ENCODE peak calls at places on chromosomes 13 and 19, in eight cellular contexts. I, Z, H, C, T, L, B and G are unnamed samples.

GRCh38 chr13:37869756-37870488 is at the start of gene TRPC4:
- DNase-seq in I (peak), Z (no peak), H (peak), C (no peak), T (no peak), L (peak), B (peak), G (no peak)

GRCh38 chr19:50178859-50179537 is 15.9 kb upstream of the IZUMO2 start:
- DNase-seq in I (no peak), Z (no peak), H (no peak), C (no peak), T (no peak), L (peak), B (no peak), G (no peak)

GRCh38 chr19:48896191-48896720 is 2.3 kb downstream of the TULP2 start:
- DNase-seq in I (peak), Z (peak), H (peak), C (no peak), T (no peak), L (peak), B (peak), G (no peak)

GRCh38 chr19:55041627-55042343 is 3.7 kb upstream of the GP6 start:
- DNase-seq in I (no peak), Z (peak), H (no peak), C (no peak), T (peak), L (no peak), B (no peak), G (no peak)

GRCh38 chr13:90416938-90417337 is 930.5 kb upstream of the MIR17HG start:
- DNase-seq in I (no peak), Z (no peak), H (no peak), C (no peak), T (no peak), L (no peak), B (no peak), G (no peak)

GRCh38 chr13:112473818-112474217 is 97.7 kb downstream of the SPACA7 start:
- DNase-seq in I (no peak), Z (no peak), H (no peak), C (no peak), T (no peak), L (no peak), B (no peak), G (no peak)

GRCh38 chr19:43544077-43544476 is 11.1 kb downstream of the ZNF575 start:
- DNase-seq in I (no peak), Z (no peak), H (no peak), C (no peak), T (no peak), L (no peak), B (no peak), G (no peak)

GRCh38 chr13:67238277-67238859 is 8.2 kb upstream of the PCDH9 start:
- DNase-seq in I (no peak), Z (no peak), H (no peak), C (no peak), T (peak), L (peak), B (no peak), G (no peak)

GRCh38 chr13:60134376-60134775 is 29.4 kb downstream of the DIAPH3 start:
- DNase-seq in I (no peak), Z (no peak), H (no peak), C (no peak), T (no peak), L (no peak), B (no peak), G (no peak)